ENCODE peak calls at places on chromosomes 13 and 19, in six cellular contexts. Q, V, R, U, Y and X are unnamed samples. For H3K9me3, the result is how much of the 10 kb centered on the place peaks cover.

GRCh38 chr13:75405976-75406703 is 75.8 kb downstream of the TBC1D4 start:
- DNase-seq in Q (no peak), R (no peak), Y (no peak), U (no peak), V (no peak), X (no peak)

GRCh38 chr13:40167327-40167726 is 499.1 kb downstream of the FOXO1 start:
- DNase-seq in R (no peak), Y (no peak), V (no peak), U (no peak), Q (no peak), X (no peak)

GRCh38 chr13:45851171-45851889 is at the start of gene SIAH3:
- DNase-seq in Q (no peak), U (no peak), Y (peak), V (no peak), R (no peak), X (no peak)

GRCh38 chr19:10364644-10365043 is 15.7 kb downstream of the TYK2 start:
- DNase-seq in V (no peak), U (no peak), Q (no peak), R (no peak), Y (no peak), X (no peak)

GRCh38 chr19:3665681-3666544 is 34.4 kb downstream of the PIP5K1C start:
- DNase-seq in U (no peak), V (peak), Y (peak), R (peak), Q (peak), X (peak)

GRCh38 chr13:76609643-76610042 is 276.6 kb downstream of the KCTD12 start:
- DNase-seq in Y (no peak), R (no peak), V (no peak), Q (no peak), U (no peak), X (no peak)

GRCh38 chr19:46201413-46202310 is 27.9 kb upstream of the IGFL1 start:
- DNase-seq in Y (no peak), R (peak), V (no peak), Q (no peak), U (no peak), X (no peak)

GRCh38 chr13:78030351-78030750 is 111.7 kb upstream of the EDNRB start:
- DNase-seq in Y (no peak), R (no peak), V (no peak), Q (no peak), U (no peak), X (no peak)

GRCh38 chr13:114077121-114077937 is 55.1 kb downstream of the RASA3 start:
- DNase-seq in V (no peak), R (no peak), Y (peak), Q (no peak), U (no peak), X (no peak)

GRCh38 chr13:72390909-72391308 is 336.5 kb downstream of the MZT1 start:
- DNase-seq in Y (no peak), Q (no peak), U (no peak), V (no peak), R (no peak), X (no peak)

GRCh38 chr19:53511357-53511756 is 26.6 kb upstream of the ZNF331 start:
- DNase-seq in V (no peak), Y (no peak), U (no peak), R (no peak), Q (no peak), X (no peak)

GRCh38 chr19:14031719-14032480 is at the start of gene IL27RA:
- DNase-seq in Q (peak), V (peak), R (peak), Y (peak), U (no peak), X (peak)

GRCh38 chr13:44605275-44605674 is 29.1 kb upstream of the TSC22D1 start:
- DNase-seq in V (no peak), U (no peak), R (no peak), Y (no peak), Q (no peak), X (no peak)

GRCh38 chr13:102020611-102021216 is 381.1 kb downstream of the FGF14 start:
- DNase-seq in Q (no peak), Y (no peak), R (no peak), U (no peak), V (no peak), X (no peak)

GRCh38 chr13:106612688-106613087 is 44.8 kb upstream of the ARGLU1 start:
- DNase-seq in U (no peak), Y (no peak), V (peak), Q (peak), R (peak), X (no peak)

GRCh38 chr13:97904059-97904458 is 49.4 kb upstream of the IPO5 start:
- DNase-seq in Q (no peak), V (no peak), R (no peak), U (no peak), Y (no peak), X (no peak)

GRCh38 chr19:33032218-33032781 is 32.4 kb downstream of the RHPN2 start:
- DNase-seq in Y (peak), Q (no peak), R (no peak), U (no peak), V (no peak), X (no peak)

GRCh38 chr19:49677232-49677881 is at the start of gene PRMT1:
- DNase-seq in Q (no peak), R (peak), U (no peak), Y (no peak), V (no peak), X (peak)

GRCh38 chr13:52399037-52399436 is 6.9 kb downstream of the THSD1 start:
- DNase-seq in R (no peak), Q (no peak), V (no peak), U (no peak), Y (no peak), X (no peak)

GRCh38 chr13:113996912-113997745 is 23.3 kb upstream of the C13orf46 start:
- DNase-seq in Y (no peak), R (peak), Q (no peak), U (no peak), V (peak), X (no peak)

GRCh38 chr13:50742353-50742752 is 101.1 kb downstream of the DLEU7 start:
- DNase-seq in Q (no peak), R (no peak), V (no peak), U (no peak), Y (no peak), X (no peak)

GRCh38 chr13:113950451-113951245 is 23.2 kb downstream of the C13orf46 start:
- DNase-seq in Q (no peak), R (peak), Y (no peak), V (peak), U (no peak), X (no peak)

GRCh38 chr19:8902520-8902919 is 70.3 kb downstream of the MBD3L1 start:
- DNase-seq in Y (no peak), V (no peak), U (no peak), R (no peak), Q (no peak), X (no peak)

GRCh38 chr19:3073159-3073563 is 10.9 kb upstream of the TLE5 start:
- DNase-seq in R (no peak), V (no peak), Q (no peak), Y (no peak), U (peak), X (no peak)

GRCh38 chr19:41922220-41922576 is 6.1 kb downstream of the ERFL start:
- DNase-seq in Q (no peak), V (no peak), R (no peak), U (no peak), Y (no peak), X (no peak)

GRCh38 chr19:49073514-49074378 is 1.2 kb upstream of the KCNA7 start:
- DNase-seq in R (no peak), V (no peak), Y (peak), Q (no peak), U (no peak), X (no peak)

GRCh38 chr19:55640043-55640576 is 692 bp upstream of the ZNF580 start:
- DNase-seq in Y (peak), R (peak), Q (peak), U (no peak), V (peak), X (peak)

GRCh38 chr19:17436094-17436873 is 12.2 kb downstream of the TMEM221 start:
- DNase-seq in Y (no peak), V (no peak), R (no peak), Q (no peak), U (no peak), X (no peak)

GRCh38 chr19:13920940-13921744 is 15.1 kb downstream of the CC2D1A start:
- DNase-seq in Q (no peak), V (no peak), U (no peak), R (no peak), Y (peak), X (no peak)

GRCh38 chr13:40452741-40453665 is 213.4 kb downstream of the FOXO1 start:
- DNase-seq in U (no peak), Q (no peak), R (no peak), V (no peak), Y (no peak), X (no peak)

GRCh38 chr13:24168392-24168750 is 7.9 kb downstream of the SPATA13 start:
- DNase-seq in R (no peak), U (no peak), V (no peak), Q (no peak), Y (peak), X (no peak)

GRCh38 chr19:10420444-10421239 is at the start of gene PDE4A:
- DNase-seq in Y (peak), V (no peak), Q (no peak), R (no peak), U (no peak), X (no peak)

DNA sequence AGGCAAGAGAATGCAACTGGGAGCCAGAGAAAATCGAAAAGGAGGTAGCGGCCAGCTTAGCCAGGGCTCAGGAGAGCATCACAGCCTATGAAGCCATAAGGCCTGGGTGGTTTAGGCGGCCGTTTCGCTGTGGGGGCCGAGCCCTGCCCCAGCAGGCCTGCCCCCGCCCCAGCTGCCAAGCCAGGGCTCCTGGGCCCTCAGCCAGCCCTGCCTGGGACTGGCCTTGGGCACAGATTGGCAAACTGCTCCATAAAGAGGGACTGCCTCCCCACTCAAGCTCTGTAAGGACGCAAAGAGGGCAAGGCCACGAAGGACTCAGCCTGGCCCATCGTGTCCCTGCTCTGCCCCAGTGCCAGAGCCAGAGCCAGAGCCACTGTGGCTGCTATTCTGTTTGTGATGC is 10.2 kb downstream of the ZNF653 start:
- DNase-seq in Q (no peak), Y (no peak), R (no peak), V (no peak), U (no peak), X (no peak)
- H3K27ac ChIP-seq in Q (no peak), Y (no peak), R (no peak), V (no peak), U (no peak), X (no peak)

GRCh38 chr19:1259873-1260748 is 9.0 kb upstream of the CIRBP start:
- DNase-seq in Q (no peak), Y (no peak), R (no peak), V (peak), U (no peak), X (peak)
- H3K4me3 ChIP-seq in Q (peak), Y (no peak), R (no peak), V (peak), U (peak), X (peak)

GRCh38 chr19:56874530-56874929 is 34.0 kb upstream of the PEG3 start:
- DNase-seq in R (no peak), V (no peak), Q (no peak), U (no peak), Y (no peak), X (no peak)

GRCh38 chr19:56875717-56876116 is 35.2 kb upstream of the PEG3 start:
- DNase-seq in V (no peak), R (no peak), Q (no peak), Y (no peak), U (no peak), X (no peak)

GRCh38 chr19:56880592-56881190 is 40.2 kb upstream of the PEG3 start:
- DNase-seq in V (no peak), R (no peak), Q (no peak), Y (no peak), U (no peak), X (no peak)

GRCh38 chr19:56873493-56873892 is 33.0 kb upstream of the PEG3 start:
- DNase-seq in U (no peak), R (no peak), Y (no peak), Q (no peak), V (no peak), X (no peak)

GRCh38 chr19:56877069-56877715 is 36.7 kb upstream of the PEG3 start:
- DNase-seq in V (no peak), Y (no peak), Q (no peak), R (no peak), U (no peak), X (no peak)
- H3K9me3 ChIP-seq in V (under half), Y (half or more), Q (under half), R (under half), U (half or more), X (under half)

DNA sequence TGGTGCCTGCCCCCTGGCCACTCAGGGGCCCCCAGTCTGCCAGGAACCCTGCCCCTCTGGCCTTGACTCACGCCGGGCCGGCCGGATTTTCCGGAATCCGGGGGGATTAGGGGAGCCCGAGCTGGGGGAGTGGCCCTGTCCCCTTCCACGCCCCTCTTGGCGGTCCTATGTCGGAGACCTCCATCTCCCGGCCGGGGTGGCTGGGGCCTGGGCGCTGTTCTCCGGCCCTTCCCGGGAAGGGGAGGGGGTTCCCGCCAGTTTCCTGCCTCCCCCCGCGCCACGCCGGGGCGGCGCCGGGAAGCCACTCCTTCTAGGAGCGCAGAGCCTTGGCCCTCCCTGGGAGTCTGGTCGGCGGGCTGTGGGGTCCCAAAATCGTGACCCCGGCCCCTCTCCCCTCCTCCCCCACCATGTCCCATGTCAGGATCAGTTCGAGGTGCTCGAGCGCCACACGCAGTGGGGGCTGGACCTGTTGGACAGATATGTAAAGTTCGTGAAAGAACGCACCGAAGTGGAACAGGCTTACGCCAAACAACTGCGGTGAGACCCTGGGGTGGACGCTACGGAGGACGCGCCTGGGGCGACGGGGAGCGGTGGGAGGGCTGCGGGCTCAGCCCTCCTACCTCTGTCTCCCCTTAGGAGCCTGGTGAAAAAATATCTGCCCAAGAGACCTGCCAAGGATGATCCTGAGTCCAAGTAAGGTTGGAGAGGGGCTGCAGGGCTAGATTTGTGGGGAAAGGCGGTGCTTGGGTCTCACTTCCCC is 1.3 kb downstream of the TRIP10 start:
- DNase-seq in R (peak), Y (peak), U (no peak), Q (peak), V (peak), X (peak)
- H3K27ac ChIP-seq in R (peak), Y (no peak), U (peak), Q (peak), V (peak), X (peak)